ENCODE peak calls at places on chromosomes 5 and 9, in eight cellular contexts. One of them, this sample, is unnamed.

GRCh38 chr5:54062958-54063357 is 247.4 kb downstream of the ARL15 start:
- DNase-seq in AG10803: peak
- DNase-seq in body of pancreas: no peak
- DNase-seq in mesothelial cell of epicardium: no peak
- DNase-seq in AG04450: peak
- DNase-seq in GM12865: no peak
- DNase-seq in HFFc6: peak
- DNase-seq in adrenal gland: no peak
- DNase-seq in this sample: no peak

GRCh38 chr5:154110781-154111180 is 72.0 kb downstream of the MFAP3 start:
- DNase-seq in body of pancreas: no peak
- DNase-seq in AG04450: no peak
- DNase-seq in mesothelial cell of epicardium: no peak
- DNase-seq in adrenal gland: no peak
- DNase-seq in HFFc6: peak
- DNase-seq in GM12865: no peak
- DNase-seq in AG10803: peak
- DNase-seq in this sample: no peak

GRCh38 chr9:89606567-89607311 is 1.9 kb downstream of the GADD45G start:
- DNase-seq in GM12865: no peak
- DNase-seq in body of pancreas: peak
- DNase-seq in HFFc6: peak
- DNase-seq in adrenal gland: peak
- DNase-seq in AG04450: no peak
- DNase-seq in AG10803: no peak
- DNase-seq in mesothelial cell of epicardium: no peak
- DNase-seq in this sample: peak

GRCh38 chr5:61450170-61450815 is 118.2 kb downstream of the ZSWIM6 start:
- DNase-seq in AG04450: peak
- DNase-seq in AG10803: peak
- DNase-seq in adrenal gland: peak
- DNase-seq in GM12865: no peak
- DNase-seq in mesothelial cell of epicardium: no peak
- DNase-seq in body of pancreas: peak
- DNase-seq in HFFc6: peak
- DNase-seq in this sample: peak

GRCh38 chr9:124553738-124554137 is 46.5 kb upstream of the NR5A1 start:
- DNase-seq in mesothelial cell of epicardium: no peak
- DNase-seq in adrenal gland: no peak
- DNase-seq in AG04450: peak
- DNase-seq in body of pancreas: no peak
- DNase-seq in HFFc6: peak
- DNase-seq in GM12865: no peak
- DNase-seq in AG10803: peak
- DNase-seq in this sample: no peak

GRCh38 chr5:163649522-163649921 is 144.1 kb downstream of the MAT2B start:
- DNase-seq in HFFc6: no peak
- DNase-seq in body of pancreas: peak
- DNase-seq in GM12865: no peak
- DNase-seq in mesothelial cell of epicardium: no peak
- DNase-seq in adrenal gland: no peak
- DNase-seq in AG10803: peak
- DNase-seq in AG04450: no peak
- DNase-seq in this sample: no peak

GRCh38 chr9:83622814-83623633 is at the start of gene IDNK:
- DNase-seq in GM12865: peak
- DNase-seq in body of pancreas: peak
- DNase-seq in AG04450: no peak
- DNase-seq in adrenal gland: peak
- DNase-seq in HFFc6: peak
- DNase-seq in AG10803: peak
- DNase-seq in mesothelial cell of epicardium: peak
- DNase-seq in this sample: peak

GRCh38 chr5:177980776-177981175 is 15.3 kb downstream of the PROP1 start:
- DNase-seq in body of pancreas: no peak
- DNase-seq in HFFc6: no peak
- DNase-seq in adrenal gland: no peak
- DNase-seq in GM12865: no peak
- DNase-seq in AG04450: no peak
- DNase-seq in mesothelial cell of epicardium: no peak
- DNase-seq in AG10803: no peak
- DNase-seq in this sample: no peak

GRCh38 chr5:113493446-113493845 is 5.2 kb upstream of the MCC start:
- DNase-seq in AG10803: no peak
- DNase-seq in adrenal gland: no peak
- DNase-seq in mesothelial cell of epicardium: no peak
- DNase-seq in body of pancreas: no peak
- DNase-seq in GM12865: no peak
- DNase-seq in AG04450: no peak
- DNase-seq in HFFc6: no peak
- DNase-seq in this sample: no peak

GRCh38 chr5:8458038-8458383 is 589.1 kb downstream of the MTRR start:
- DNase-seq in body of pancreas: no peak
- DNase-seq in AG10803: peak
- DNase-seq in AG04450: no peak
- DNase-seq in HFFc6: peak
- DNase-seq in adrenal gland: peak
- DNase-seq in mesothelial cell of epicardium: no peak
- DNase-seq in GM12865: no peak
- DNase-seq in this sample: peak

GRCh38 chr5:174324680-174325079 is 279.2 kb downstream of the NSG2 start:
- DNase-seq in adrenal gland: no peak
- DNase-seq in AG04450: no peak
- DNase-seq in GM12865: no peak
- DNase-seq in HFFc6: no peak
- DNase-seq in AG10803: no peak
- DNase-seq in body of pancreas: no peak
- DNase-seq in mesothelial cell of epicardium: no peak
- DNase-seq in this sample: no peak

GRCh38 chr5:132481243-132482211 is 9.0 kb downstream of the IRF1 start:
- DNase-seq in AG10803: no peak
- DNase-seq in HFFc6: no peak
- DNase-seq in GM12865: peak
- DNase-seq in mesothelial cell of epicardium: no peak
- DNase-seq in adrenal gland: no peak
- DNase-seq in AG04450: no peak
- DNase-seq in body of pancreas: no peak
- DNase-seq in this sample: no peak

GRCh38 chr5:68247627-68248026 is 32.1 kb downstream of the PIK3R1 start:
- DNase-seq in adrenal gland: no peak
- DNase-seq in body of pancreas: no peak
- DNase-seq in HFFc6: no peak
- DNase-seq in AG04450: no peak
- DNase-seq in AG10803: no peak
- DNase-seq in GM12865: no peak
- DNase-seq in mesothelial cell of epicardium: no peak
- DNase-seq in this sample: no peak

GRCh38 chr5:68249520-68249919 is 34.0 kb downstream of the PIK3R1 start:
- DNase-seq in body of pancreas: no peak
- DNase-seq in mesothelial cell of epicardium: no peak
- DNase-seq in adrenal gland: no peak
- DNase-seq in HFFc6: no peak
- DNase-seq in AG10803: no peak
- DNase-seq in GM12865: no peak
- DNase-seq in AG04450: no peak
- DNase-seq in this sample: no peak

GRCh38 chr5:68245325-68245724 is 29.8 kb downstream of the PIK3R1 start:
- DNase-seq in mesothelial cell of epicardium: no peak
- DNase-seq in HFFc6: peak
- DNase-seq in AG04450: no peak
- DNase-seq in AG10803: peak
- DNase-seq in GM12865: no peak
- DNase-seq in adrenal gland: no peak
- DNase-seq in body of pancreas: no peak
- DNase-seq in this sample: no peak

GRCh38 chr5:68248896-68249295 is 33.3 kb downstream of the PIK3R1 start:
- DNase-seq in AG10803: no peak
- DNase-seq in mesothelial cell of epicardium: no peak
- DNase-seq in adrenal gland: no peak
- DNase-seq in GM12865: no peak
- DNase-seq in body of pancreas: no peak
- DNase-seq in AG04450: no peak
- DNase-seq in HFFc6: no peak
- DNase-seq in this sample: no peak

DNA sequence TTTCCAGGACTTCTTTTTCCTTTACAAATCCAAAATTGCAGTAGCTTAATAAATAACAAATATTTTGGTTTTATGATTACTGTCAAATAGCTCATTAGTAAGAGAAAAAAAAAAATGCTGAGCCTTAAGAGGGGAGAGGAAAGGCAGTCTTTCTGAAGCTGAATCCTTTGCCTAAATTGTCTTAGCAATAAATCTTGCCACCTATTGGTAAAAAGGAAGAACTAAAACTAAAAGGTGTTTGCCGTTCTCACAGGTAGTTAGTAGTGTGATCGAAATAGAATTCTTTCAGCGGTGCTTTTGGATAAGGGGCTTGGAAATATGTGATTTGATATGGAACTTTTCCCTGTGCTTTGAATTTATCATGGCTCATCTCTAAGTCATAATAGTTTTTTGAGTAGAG is 31.2 kb downstream of the PIK3R1 start:
- DNase-seq in body of pancreas: no peak
- DNase-seq in mesothelial cell of epicardium: no peak
- DNase-seq in adrenal gland: no peak
- DNase-seq in AG04450: no peak
- DNase-seq in GM12865: peak
- DNase-seq in HFFc6: no peak
- DNase-seq in AG10803: no peak
- DNase-seq in this sample: no peak
- TF ChIP-seq CTCF in body of pancreas: no peak
- TF ChIP-seq CTCF in mesothelial cell of epicardium: no peak
- TF ChIP-seq CTCF in adrenal gland: no peak
- TF ChIP-seq CTCF in AG04450: peak
- TF ChIP-seq CTCF in GM12865: peak
- TF ChIP-seq CTCF in HFFc6: peak
- TF ChIP-seq CTCF in AG10803: no peak
- TF ChIP-seq CTCF in this sample: no peak

GRCh38 chr9:100426532-100427365 is at the start of gene MSANTD3:
- DNase-seq in GM12865: peak
- DNase-seq in mesothelial cell of epicardium: peak
- DNase-seq in adrenal gland: peak
- DNase-seq in AG10803: peak
- DNase-seq in HFFc6: peak
- DNase-seq in AG04450: no peak
- DNase-seq in body of pancreas: peak
- DNase-seq in this sample: peak
- TF ChIP-seq CTCF in GM12865: peak
- TF ChIP-seq CTCF in mesothelial cell of epicardium: no peak
- TF ChIP-seq CTCF in adrenal gland: peak
- TF ChIP-seq CTCF in AG10803: no peak
- TF ChIP-seq CTCF in HFFc6: peak
- TF ChIP-seq CTCF in AG04450: no peak
- TF ChIP-seq CTCF in body of pancreas: no peak
- TF ChIP-seq CTCF in this sample: no peak

GRCh38 chr5:139975942-139976341 is 67.2 kb downstream of the NRG2 start:
- DNase-seq in adrenal gland: no peak
- DNase-seq in GM12865: no peak
- DNase-seq in body of pancreas: no peak
- DNase-seq in AG04450: no peak
- DNase-seq in HFFc6: no peak
- DNase-seq in mesothelial cell of epicardium: no peak
- DNase-seq in AG10803: no peak
- DNase-seq in this sample: no peak

GRCh38 chr5:139974661-139975060 is 68.4 kb downstream of the NRG2 start:
- DNase-seq in mesothelial cell of epicardium: peak
- DNase-seq in GM12865: no peak
- DNase-seq in adrenal gland: no peak
- DNase-seq in HFFc6: no peak
- DNase-seq in body of pancreas: no peak
- DNase-seq in AG04450: no peak
- DNase-seq in AG10803: no peak
- DNase-seq in this sample: no peak

GRCh38 chr5:139975306-139975705 is 67.8 kb downstream of the NRG2 start:
- DNase-seq in mesothelial cell of epicardium: no peak
- DNase-seq in AG04450: no peak
- DNase-seq in HFFc6: no peak
- DNase-seq in GM12865: no peak
- DNase-seq in body of pancreas: no peak
- DNase-seq in AG10803: no peak
- DNase-seq in adrenal gland: no peak
- DNase-seq in this sample: no peak

GRCh38 chr5:139979518-139979917 is 63.6 kb downstream of the NRG2 start:
- DNase-seq in HFFc6: no peak
- DNase-seq in GM12865: no peak
- DNase-seq in AG04450: no peak
- DNase-seq in body of pancreas: no peak
- DNase-seq in adrenal gland: no peak
- DNase-seq in mesothelial cell of epicardium: no peak
- DNase-seq in AG10803: no peak
- DNase-seq in this sample: no peak

DNA sequence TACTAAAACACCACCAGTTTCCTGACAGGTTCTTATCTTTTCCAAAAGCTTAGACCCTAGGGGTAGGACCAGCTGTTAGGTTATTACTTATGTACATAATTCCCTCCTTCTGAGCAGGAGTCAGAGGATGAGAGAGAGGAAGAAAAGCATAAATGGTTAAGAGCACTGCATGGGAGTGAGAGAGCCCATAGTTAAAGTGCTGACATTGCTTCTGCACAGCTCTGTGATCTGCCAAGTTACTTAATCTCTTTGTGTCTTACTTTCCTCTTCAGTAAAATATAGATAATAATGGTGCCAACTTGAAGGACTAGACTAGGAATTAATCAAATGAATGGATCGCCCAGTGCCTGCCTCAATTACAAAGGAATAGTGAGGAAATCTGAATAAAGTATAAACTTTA is 66.4 kb downstream of the NRG2 start:
- DNase-seq in adrenal gland: no peak
- DNase-seq in body of pancreas: no peak
- DNase-seq in mesothelial cell of epicardium: no peak
- DNase-seq in AG10803: no peak
- DNase-seq in GM12865: no peak
- DNase-seq in AG04450: no peak
- DNase-seq in HFFc6: no peak
- DNase-seq in this sample: no peak
- TF ChIP-seq CTCF in adrenal gland: no peak
- TF ChIP-seq CTCF in body of pancreas: no peak
- TF ChIP-seq CTCF in mesothelial cell of epicardium: no peak
- TF ChIP-seq CTCF in AG10803: no peak
- TF ChIP-seq CTCF in GM12865: no peak
- TF ChIP-seq CTCF in AG04450: no peak
- TF ChIP-seq CTCF in HFFc6: no peak
- TF ChIP-seq CTCF in this sample: no peak

DNA sequence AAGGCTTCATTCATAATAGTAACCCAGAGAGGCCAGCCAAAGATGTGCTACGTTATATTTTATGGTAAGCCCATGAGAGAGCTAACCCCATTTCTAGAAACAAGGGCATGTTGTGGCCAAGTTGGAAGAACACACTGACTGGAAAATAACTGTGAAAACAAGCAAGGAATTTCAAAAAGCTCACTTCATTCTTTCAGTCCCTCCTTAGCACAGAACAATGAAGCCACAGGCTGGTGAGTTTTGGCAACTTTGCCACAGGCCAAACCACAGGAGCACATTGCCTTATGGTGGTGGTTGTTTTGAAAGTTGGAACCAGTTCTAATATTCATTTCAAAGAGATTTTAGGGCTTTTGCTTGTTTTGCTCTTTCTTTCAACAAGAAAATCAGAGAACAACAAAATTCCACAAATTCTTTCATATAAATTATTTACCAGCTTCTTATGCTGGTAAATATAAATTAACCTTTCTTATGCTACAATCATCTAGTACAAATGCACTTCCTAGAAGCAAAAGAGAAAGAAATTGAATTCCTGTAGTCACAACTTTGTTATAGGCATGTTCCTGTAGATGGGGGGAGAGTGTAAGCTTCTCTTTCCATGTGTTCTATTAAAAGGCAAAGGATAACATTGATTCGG is 225.4 kb upstream of the RFX3 start:
- DNase-seq in GM12865: no peak
- DNase-seq in HFFc6: peak
- DNase-seq in adrenal gland: no peak
- DNase-seq in body of pancreas: no peak
- DNase-seq in mesothelial cell of epicardium: no peak
- DNase-seq in AG04450: no peak
- DNase-seq in AG10803: peak
- DNase-seq in this sample: peak
- TF ChIP-seq CTCF in GM12865: no peak
- TF ChIP-seq CTCF in HFFc6: no peak
- TF ChIP-seq CTCF in adrenal gland: no peak
- TF ChIP-seq CTCF in body of pancreas: no peak
- TF ChIP-seq CTCF in mesothelial cell of epicardium: no peak
- TF ChIP-seq CTCF in AG04450: no peak
- TF ChIP-seq CTCF in AG10803: peak
- TF ChIP-seq CTCF in this sample: no peak

This sample was measured in Calu3.